ENCODE peak calls at places on chromosomes 13 and 19, in ten cellular contexts. One of them, this sample, is unnamed.

GRCh38 chr19:16860118-16860517 is 28.7 kb upstream of the F2RL3 start:
- DNase-seq in ACHN: no peak
- DNase-seq in cardiac muscle cell: no peak
- DNase-seq in stimulated activated naive CD4-positive, alpha-beta T cell: no peak
- DNase-seq in adrenal gland: no peak
- DNase-seq in breast epithelium: no peak
- DNase-seq in anterior cingulate cortex: no peak
- DNase-seq in ELR: peak
- DNase-seq in naive B cell: no peak
- DNase-seq in NCI-H1092: no peak
- DNase-seq in this sample: no peak

GRCh38 chr19:6970478-6970877 is 50.8 kb downstream of the MBD3L2B start:
- DNase-seq in breast epithelium: no peak
- DNase-seq in adrenal gland: no peak
- DNase-seq in stimulated activated naive CD4-positive, alpha-beta T cell: no peak
- DNase-seq in ELR: no peak
- DNase-seq in anterior cingulate cortex: no peak
- DNase-seq in NCI-H1092: no peak
- DNase-seq in cardiac muscle cell: no peak
- DNase-seq in naive B cell: no peak
- DNase-seq in ACHN: no peak
- DNase-seq in this sample: no peak

GRCh38 chr13:74575729-74576125 is 441.5 kb upstream of the KLF12 start:
- DNase-seq in ACHN: peak
- DNase-seq in breast epithelium: no peak
- DNase-seq in ELR: peak
- DNase-seq in NCI-H1092: peak
- DNase-seq in cardiac muscle cell: peak
- DNase-seq in anterior cingulate cortex: peak
- DNase-seq in naive B cell: no peak
- DNase-seq in stimulated activated naive CD4-positive, alpha-beta T cell: peak
- DNase-seq in adrenal gland: peak
- DNase-seq in this sample: no peak

GRCh38 chr13:30006246-30006645 is 155.8 kb upstream of the UBL3 start:
- DNase-seq in naive B cell: no peak
- DNase-seq in breast epithelium: no peak
- DNase-seq in cardiac muscle cell: no peak
- DNase-seq in stimulated activated naive CD4-positive, alpha-beta T cell: no peak
- DNase-seq in NCI-H1092: no peak
- DNase-seq in anterior cingulate cortex: no peak
- DNase-seq in ACHN: no peak
- DNase-seq in ELR: no peak
- DNase-seq in adrenal gland: no peak
- DNase-seq in this sample: no peak

GRCh38 chr19:50181121-50181520 is 18.0 kb upstream of the IZUMO2 start:
- DNase-seq in breast epithelium: no peak
- DNase-seq in anterior cingulate cortex: no peak
- DNase-seq in NCI-H1092: no peak
- DNase-seq in adrenal gland: no peak
- DNase-seq in ACHN: no peak
- DNase-seq in cardiac muscle cell: no peak
- DNase-seq in naive B cell: no peak
- DNase-seq in stimulated activated naive CD4-positive, alpha-beta T cell: no peak
- DNase-seq in ELR: no peak
- DNase-seq in this sample: no peak

GRCh38 chr13:73266640-73267180 is 207.9 kb downstream of the KLF5 start:
- DNase-seq in anterior cingulate cortex: no peak
- DNase-seq in naive B cell: no peak
- DNase-seq in breast epithelium: no peak
- DNase-seq in cardiac muscle cell: no peak
- DNase-seq in ACHN: no peak
- DNase-seq in stimulated activated naive CD4-positive, alpha-beta T cell: no peak
- DNase-seq in ELR: no peak
- DNase-seq in NCI-H1092: no peak
- DNase-seq in adrenal gland: no peak
- DNase-seq in this sample: no peak

GRCh38 chr13:74206061-74206561 is 71.9 kb upstream of the KLF12 start:
- DNase-seq in NCI-H1092: no peak
- DNase-seq in anterior cingulate cortex: no peak
- DNase-seq in naive B cell: no peak
- DNase-seq in adrenal gland: no peak
- DNase-seq in cardiac muscle cell: peak
- DNase-seq in breast epithelium: no peak
- DNase-seq in stimulated activated naive CD4-positive, alpha-beta T cell: no peak
- DNase-seq in ACHN: no peak
- DNase-seq in ELR: peak
- DNase-seq in this sample: no peak

GRCh38 chr19:33758541-33759013 is 38.1 kb upstream of the KCTD15 start:
- DNase-seq in breast epithelium: no peak
- DNase-seq in ELR: no peak
- DNase-seq in adrenal gland: no peak
- DNase-seq in cardiac muscle cell: no peak
- DNase-seq in ACHN: no peak
- DNase-seq in NCI-H1092: no peak
- DNase-seq in stimulated activated naive CD4-positive, alpha-beta T cell: no peak
- DNase-seq in naive B cell: no peak
- DNase-seq in anterior cingulate cortex: no peak
- DNase-seq in this sample: peak

GRCh38 chr19:6267552-6268381 is 12.0 kb downstream of the MLLT1 start:
- DNase-seq in stimulated activated naive CD4-positive, alpha-beta T cell: no peak
- DNase-seq in adrenal gland: no peak
- DNase-seq in anterior cingulate cortex: no peak
- DNase-seq in NCI-H1092: no peak
- DNase-seq in naive B cell: no peak
- DNase-seq in breast epithelium: no peak
- DNase-seq in ACHN: no peak
- DNase-seq in ELR: no peak
- DNase-seq in cardiac muscle cell: no peak
- DNase-seq in this sample: no peak

GRCh38 chr13:20713751-20714150 is 10.3 kb downstream of the IL17D start:
- DNase-seq in breast epithelium: no peak
- DNase-seq in NCI-H1092: no peak
- DNase-seq in ELR: peak
- DNase-seq in anterior cingulate cortex: peak
- DNase-seq in stimulated activated naive CD4-positive, alpha-beta T cell: no peak
- DNase-seq in ACHN: no peak
- DNase-seq in adrenal gland: peak
- DNase-seq in cardiac muscle cell: peak
- DNase-seq in naive B cell: no peak
- DNase-seq in this sample: peak